ENCODE peak calls at places on chromosome 18, in five cellular contexts. Q is suprapubic skin, Z is fibroblast of mammary gland, V is body of pancreas, X is HCT116. T is an unnamed sample.

GRCh38 chr18:67805261-67805660 is 288.7 kb upstream of the DSEL start:
- DNase-seq in V (no peak), Q (no peak), Z (peak), X (no peak), T (no peak)

GRCh38 chr18:12278153-12278764 is 24.1 kb downstream of the CIDEA start:
- DNase-seq in V (no peak), X (no peak), Z (no peak), Q (no peak), T (no peak)

GRCh38 chr18:68549257-68549871 is 165.5 kb downstream of the TMX3 start:
- DNase-seq in V (no peak), Z (peak), X (no peak), Q (no peak), T (no peak)

GRCh38 chr18:78399992-78400503 is 579.6 kb upstream of the SALL3 start:
- DNase-seq in X (no peak), Q (peak), V (no peak), Z (no peak), T (no peak)

GRCh38 chr18:76709659-76710645 is 112.4 kb upstream of the ZNF236 start:
- DNase-seq in Z (peak), X (peak), Q (no peak), V (peak), T (no peak)

GRCh38 chr18:26450989-26451682 is 97.2 kb downstream of the KCTD1 start:
- DNase-seq in X (no peak), V (no peak), Q (no peak), Z (no peak), T (no peak)

GRCh38 chr18:47832348-47832747 is 98.1 kb downstream of the SMAD2 start:
- DNase-seq in X (no peak), V (no peak), Q (no peak), Z (no peak), T (no peak)

GRCh38 chr18:61992923-61993322 is 100.1 kb upstream of the RNF152 start:
- DNase-seq in V (no peak), Z (peak), X (no peak), Q (no peak), T (no peak)

GRCh38 chr18:36572135-36572856 is 256.5 kb downstream of the TPGS2 start:
- DNase-seq in Z (peak), V (peak), X (peak), Q (no peak), T (no peak)

GRCh38 chr18:79506191-79507075 is 110.7 kb downstream of the NFATC1 start:
- DNase-seq in Z (peak), Q (peak), V (peak), X (no peak), T (peak)

GRCh38 chr18:54742654-54743053 is 85.6 kb upstream of the RAB27B start:
- DNase-seq in Q (no peak), Z (peak), V (peak), X (no peak), T (no peak)

GRCh38 chr18:79523221-79523737 is 127.5 kb downstream of the NFATC1 start:
- DNase-seq in Q (no peak), Z (no peak), X (no peak), V (no peak), T (peak)

GRCh38 chr18:32919799-32920198 is 147.0 kb upstream of the KLHL14 start:
- DNase-seq in Z (peak), V (peak), Q (no peak), X (no peak), T (no peak)

GRCh38 chr18:54964741-54965140 is 5.5 kb upstream of the CCDC68 start:
- DNase-seq in X (no peak), Z (no peak), Q (no peak), V (no peak), T (no peak)

GRCh38 chr18:37435996-37436395 is 129.6 kb downstream of the CELF4 start:
- DNase-seq in Z (no peak), Q (no peak), X (no peak), V (no peak), T (no peak)

GRCh38 chr18:79964330-79965118 is at the start of gene HSBP1L1:
- DNase-seq in V (peak), Z (peak), Q (no peak), X (peak), T (no peak)

GRCh38 chr18:73987247-73987980 is 160.2 kb downstream of the FBXO15 start:
- DNase-seq in V (no peak), X (no peak), Z (peak), Q (no peak), T (no peak)

GRCh38 chr18:79687806-79688205 is 8.2 kb downstream of the CTDP1 start:
- DNase-seq in Z (peak), V (peak), X (no peak), Q (no peak), T (no peak)

GRCh38 chr18:3806656-3807055 is 356.7 kb downstream of the TGIF1 start:
- DNase-seq in Z (no peak), X (no peak), Q (no peak), V (no peak), T (no peak)

GRCh38 chr18:79863946-79864725 is 66.4 kb downstream of the KCNG2 start:
- DNase-seq in V (no peak), X (no peak), Z (no peak), Q (peak), T (no peak)

GRCh38 chr18:446941-447560 is 53.5 kb downstream of the COLEC12 start:
- DNase-seq in Q (no peak), X (no peak), V (no peak), Z (peak), T (no peak)

GRCh38 chr18:10057808-10058791 is 144.3 kb downstream of the VAPA start:
- DNase-seq in X (no peak), Q (peak), V (no peak), Z (peak), T (no peak)

GRCh38 chr18:12726774-12727550 is 24.1 kb downstream of the PSMG2 start:
- DNase-seq in X (peak), Q (no peak), Z (peak), V (peak), T (no peak)

GRCh38 chr18:32701288-32701687 is 71.5 kb downstream of the KLHL14 start:
- DNase-seq in Z (no peak), X (no peak), Q (no peak), V (no peak), T (no peak)

GRCh38 chr18:61894751-61895524 is 2.1 kb upstream of the RNF152 start:
- DNase-seq in V (no peak), X (no peak), Q (no peak), Z (no peak), T (no peak)

GRCh38 chr18:54926593-54927297 is 32.5 kb downstream of the CCDC68 start:
- DNase-seq in Q (no peak), Z (peak), V (no peak), X (no peak), T (no peak)

GRCh38 chr18:56515522-56515921 is 122.9 kb downstream of the TXNL1 start:
- DNase-seq in Q (no peak), X (no peak), Z (peak), V (no peak), T (no peak)

GRCh38 chr18:7349181-7349837 is 118.4 kb downstream of the LRRC30 start:
- DNase-seq in X (no peak), V (no peak), Q (no peak), Z (no peak), T (no peak)

GRCh38 chr18:48975221-48975816 is 24.6 kb upstream of the SMAD7 start:
- DNase-seq in Z (no peak), Q (no peak), X (no peak), V (peak), T (no peak)

GRCh38 chr18:2302628-2303516 is 268.4 kb downstream of the METTL4 start:
- DNase-seq in Z (peak), Q (no peak), V (no peak), X (peak), T (no peak)

GRCh38 chr18:13605477-13605876 is 120.9 kb downstream of the FAM210A start:
- DNase-seq in V (no peak), Z (no peak), Q (no peak), X (no peak), T (no peak)

GRCh38 chr18:43590182-43590903 is 313.1 kb upstream of the SYT4 start:
- DNase-seq in Q (no peak), V (no peak), X (no peak), Z (no peak), T (no peak)

GRCh38 chr18:3857544-3857943 is 407.6 kb downstream of the TGIF1 start:
- DNase-seq in Q (no peak), Z (peak), X (no peak), V (no peak), T (no peak)

GRCh38 chr18:59516356-59517155 is 157.5 kb upstream of the LMAN1 start:
- DNase-seq in X (no peak), V (peak), Z (peak), Q (no peak), T (no peak)

GRCh38 chr18:986071-986470 is 81.4 kb downstream of the ADCYAP1 start:
- DNase-seq in Z (no peak), Q (no peak), V (no peak), X (no peak), T (no peak)

GRCh38 chr18:47436871-47437270 is 185.4 kb upstream of the SKOR2 start:
- DNase-seq in V (no peak), Q (no peak), X (no peak), Z (peak), T (no peak)

GRCh38 chr18:55413474-55413873 is 174.5 kb downstream of the TCF4 start:
- DNase-seq in Z (no peak), X (no peak), Q (no peak), V (no peak), T (no peak)

GRCh38 chr18:23661735-23662308 is 889 bp downstream of the ANKRD29 start:
- DNase-seq in Z (no peak), X (no peak), Q (no peak), V (no peak), T (no peak)
- H3K4me3 ChIP-seq in Z (peak), X (peak), Q (peak), V (no peak), T (peak)

DNA sequence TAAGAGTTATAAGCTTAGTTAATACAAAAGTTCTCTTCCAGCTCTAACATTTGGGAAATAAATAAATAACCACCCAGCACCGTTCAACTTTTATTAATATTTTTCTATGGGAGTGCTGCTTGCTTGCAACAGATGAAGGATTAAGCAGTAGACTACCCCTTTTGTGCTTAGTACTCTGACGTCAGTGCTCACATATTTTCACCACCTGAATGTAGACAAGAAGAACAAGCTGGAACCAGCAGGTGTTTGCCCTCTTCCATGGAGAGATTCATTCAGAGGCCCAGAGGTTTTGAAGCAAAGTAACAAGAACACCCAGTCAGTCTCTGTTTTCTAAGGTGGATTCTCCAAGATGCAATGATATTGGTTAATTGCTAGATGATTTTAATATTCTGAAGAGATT is 307.1 kb upstream of the PIK3C3 start:
- DNase-seq in Q (no peak), X (no peak), V (no peak), Z (no peak), T (no peak)
- H3K4me3 ChIP-seq in Q (no peak), X (no peak), V (no peak), Z (no peak), T (no peak)

GRCh38 chr18:8562065-8562464 is 47.2 kb upstream of the RAB12 start:
- DNase-seq in X (no peak), V (no peak), Z (no peak), Q (no peak), T (no peak)

GRCh38 chr18:8561123-8561905 is 47.9 kb upstream of the RAB12 start:
- DNase-seq in X (no peak), Q (no peak), Z (no peak), V (no peak), T (no peak)

GRCh38 chr18:8562914-8563313 is 46.3 kb upstream of the RAB12 start:
- DNase-seq in V (no peak), X (no peak), Q (no peak), Z (no peak), T (no peak)

GRCh38 chr18:8556424-8556823 is 52.8 kb upstream of the RAB12 start:
- DNase-seq in Z (no peak), Q (no peak), V (no peak), X (no peak), T (no peak)

DNA sequence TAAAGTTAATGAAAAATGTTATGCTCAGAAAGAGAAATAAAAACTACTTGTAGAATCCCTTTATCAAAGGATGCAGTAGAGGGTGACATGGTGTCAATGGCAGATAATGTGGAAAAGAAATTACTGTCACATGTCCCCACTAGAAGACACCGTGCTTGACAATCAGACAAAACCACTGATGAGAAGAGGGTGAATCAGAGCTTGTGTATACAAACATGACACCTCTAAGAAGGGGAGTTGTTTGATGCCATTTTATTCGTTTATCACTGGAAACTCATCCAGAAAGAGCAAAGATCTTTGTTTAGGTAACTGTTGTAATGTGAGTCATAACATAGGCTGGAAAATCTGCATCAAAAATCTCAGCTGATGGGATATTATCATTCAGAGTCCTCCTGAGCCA is 49.6 kb upstream of the RAB12 start:
- DNase-seq in X (no peak), Z (peak), Q (no peak), V (no peak), T (no peak)
- H3K4me3 ChIP-seq in X (no peak), Z (no peak), Q (no peak), V (no peak), T (no peak)

GRCh38 chr18:34494359-34494696 is 215.8 kb upstream of the DTNA start:
- DNase-seq in Z (no peak), Q (no peak), V (peak), X (no peak), T (no peak)
- H3K4me3 ChIP-seq in Z (no peak), Q (peak), V (peak), X (no peak), T (no peak)

DNA sequence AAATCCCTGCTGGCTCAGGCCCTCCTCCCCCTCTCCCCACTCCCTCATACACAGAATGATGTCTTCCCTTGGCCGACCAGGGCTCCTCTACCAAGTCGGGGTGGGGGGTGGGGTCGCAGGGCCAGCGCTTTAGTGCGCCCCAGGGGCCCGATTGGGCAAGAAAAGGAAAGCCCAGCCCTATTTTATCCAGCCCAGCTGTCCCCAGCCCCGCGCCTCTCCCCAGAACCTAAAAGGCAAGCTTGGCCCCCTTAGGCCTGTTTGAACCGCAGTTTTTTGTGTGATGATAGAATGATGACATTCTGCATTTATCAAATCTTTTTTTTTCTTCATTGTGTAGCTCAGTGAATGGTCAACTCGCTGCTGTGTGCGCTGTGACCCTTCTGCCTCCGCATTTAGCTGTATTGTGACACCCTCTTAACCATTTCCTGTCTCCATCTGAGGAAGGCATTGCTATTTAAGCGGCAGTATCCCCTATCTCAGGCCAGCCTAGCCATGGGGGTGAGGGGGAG is 231.4 kb downstream of the HAUS1 start:
- DNase-seq in V (no peak), Q (no peak), X (no peak), Z (peak), T (peak)
- H3K4me3 ChIP-seq in V (no peak), Q (peak), X (no peak), Z (no peak), T (peak)

GRCh38 chr18:57833441-57834101 is 30.5 kb upstream of the ATP8B1 start:
- DNase-seq in Q (no peak), Z (peak), X (no peak), V (peak), T (no peak)

GRCh38 chr18:57837917-57838548 is 34.9 kb upstream of the ATP8B1 start:
- DNase-seq in Z (no peak), Q (no peak), V (no peak), X (no peak), T (no peak)

GRCh38 chr18:57835904-57836303 is 32.8 kb upstream of the ATP8B1 start:
- DNase-seq in X (no peak), V (no peak), Z (no peak), Q (no peak), T (no peak)

GRCh38 chr18:57834616-57835015 is 31.5 kb upstream of the ATP8B1 start:
- DNase-seq in Q (no peak), X (no peak), Z (peak), V (no peak), T (no peak)

GRCh38 chr18:57836557-57836956 is 33.4 kb upstream of the ATP8B1 start:
- DNase-seq in X (no peak), V (no peak), Z (no peak), Q (no peak), T (no peak)
- H3K4me3 ChIP-seq in X (no peak), V (no peak), Z (no peak), Q (no peak), T (no peak)

GRCh38 chr18:44826418-44827259 is 146.0 kb downstream of the SETBP1 start:
- DNase-seq in V (peak), X (no peak), Z (peak), Q (peak), T (no peak)
- H3K4me3 ChIP-seq in V (no peak), X (no peak), Z (no peak), Q (no peak), T (no peak)

GRCh38 chr18:75638223-75638596 is 210.7 kb upstream of the SMIM21 start:
- DNase-seq in X (no peak), Q (no peak), Z (peak), V (no peak), T (no peak)
- H3K4me3 ChIP-seq in X (no peak), Q (peak), Z (no peak), V (no peak), T (no peak)

DNA sequence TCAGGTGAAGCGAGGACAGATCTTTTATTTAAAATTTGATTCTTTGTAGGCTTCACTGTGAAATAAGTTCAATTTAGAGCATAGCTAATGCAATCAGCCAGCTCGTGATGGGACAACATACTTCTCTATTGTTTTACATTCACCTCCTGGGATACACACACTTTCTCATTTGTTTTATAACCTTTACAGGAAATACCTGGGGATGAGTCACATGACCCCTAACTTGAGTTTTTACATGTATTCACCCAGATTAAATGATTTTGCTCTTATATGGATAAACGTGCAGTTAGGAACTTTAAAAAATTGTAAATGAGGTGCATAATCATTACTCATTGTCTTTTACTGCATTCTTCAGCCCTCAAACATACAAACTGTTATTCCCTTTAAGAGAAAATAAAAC is 152.1 kb downstream of the NEDD4L start:
- DNase-seq in V (no peak), Z (no peak), X (no peak), Q (no peak), T (no peak)
- H3K4me3 ChIP-seq in V (no peak), Z (no peak), X (peak), Q (peak), T (peak)

GRCh38 chr18:70292628-70293027 is 3.8 kb downstream of the SOCS6 start:
- DNase-seq in X (no peak), V (no peak), Z (no peak), Q (no peak), T (no peak)

GRCh38 chr18:70291295-70291574 is 2.4 kb downstream of the SOCS6 start:
- DNase-seq in V (no peak), X (no peak), Q (no peak), Z (no peak), T (no peak)

GRCh38 chr18:70295192-70295522 is 6.3 kb downstream of the SOCS6 start:
- DNase-seq in Q (no peak), X (no peak), Z (no peak), V (no peak), T (no peak)

GRCh38 chr18:70294471-70295191 is 5.8 kb downstream of the SOCS6 start:
- DNase-seq in Q (no peak), Z (no peak), X (no peak), V (no peak), T (no peak)

GRCh38 chr18:70293166-70293565 is 4.3 kb downstream of the SOCS6 start:
- DNase-seq in V (no peak), Z (no peak), Q (no peak), X (no peak), T (no peak)
- H3K4me3 ChIP-seq in V (no peak), Z (no peak), Q (no peak), X (no peak), T (no peak)